ENCODE peak calls at places on chromosome 12, in seven cellular contexts. L is A673, D is pancreas, J is cardiac muscle cell, F is ovary, T is heart left ventricle, R is Peyer's patch. G is an unnamed sample.

GRCh38 chr12:69157023-69157655 is 82.2 kb upstream of the CPSF6 start:
- DNase-seq in R (peak), J (peak), L (peak), F (peak), T (peak), D (peak), G (peak)

GRCh38 chr12:80192087-80192486 is 92.8 kb downstream of the OTOGL start:
- DNase-seq in F (no peak), D (no peak), L (no peak), J (no peak), T (no peak), R (no peak), G (no peak)

GRCh38 chr12:66269757-66270383 is 32.4 kb upstream of the HELB start:
- DNase-seq in L (peak), F (no peak), T (no peak), D (no peak), J (peak), R (no peak), G (peak)

GRCh38 chr12:87368259-87368658 is 660.9 kb downstream of the C12orf50 start:
- DNase-seq in R (no peak), F (no peak), L (peak), D (no peak), T (no peak), J (no peak), G (no peak)

GRCh38 chr12:27969901-27970390 is 2.6 kb downstream of the PTHLH start:
- DNase-seq in T (peak), F (peak), R (peak), J (peak), L (peak), D (peak), G (peak)

GRCh38 chr12:114658002-114658441 is 26.0 kb downstream of the TBX3 start:
- DNase-seq in D (no peak), F (no peak), J (no peak), R (no peak), T (no peak), L (no peak), G (no peak)

GRCh38 chr12:107519906-107520859 is 165.4 kb upstream of the PWP1 start:
- DNase-seq in F (no peak), T (no peak), R (no peak), J (no peak), L (no peak), D (no peak), G (no peak)

GRCh38 chr12:18422849-18423248 is 161.5 kb downstream of the PIK3C2G start:
- DNase-seq in R (no peak), J (no peak), T (no peak), F (no peak), D (no peak), L (no peak), G (no peak)

GRCh38 chr12:122422769-122423257 is 344 bp upstream of the CLIP1 start:
- DNase-seq in J (peak), T (peak), L (peak), R (peak), D (no peak), F (peak), G (no peak)

GRCh38 chr12:14138495-14138894 is 157.1 kb upstream of the GRIN2B start:
- DNase-seq in J (no peak), R (no peak), L (peak), D (no peak), F (no peak), T (no peak), G (no peak)

GRCh38 chr12:48750215-48750614 is 33.7 kb upstream of the CCNT1 start:
- DNase-seq in D (no peak), R (no peak), T (no peak), L (no peak), J (no peak), F (no peak), G (no peak)

GRCh38 chr12:46677749-46678148 is 148.0 kb downstream of the SLC38A4 start:
- DNase-seq in D (no peak), J (peak), R (no peak), F (no peak), L (peak), T (no peak), G (no peak)
- TF ChIP-seq CTCF in D (no peak), J (peak), R (peak), F (no peak), L (peak), T (peak), G (no peak)

GRCh38 chr12:12442548-12443071 is 85.7 kb downstream of the BORCS5 start:
- DNase-seq in R (no peak), T (no peak), L (peak), F (no peak), D (no peak), J (peak), G (no peak)
- H3K4me3 ChIP-seq in R (no peak), T (no peak), L (no peak), F (no peak), D (no peak), J (no peak), G (no peak)

DNA sequence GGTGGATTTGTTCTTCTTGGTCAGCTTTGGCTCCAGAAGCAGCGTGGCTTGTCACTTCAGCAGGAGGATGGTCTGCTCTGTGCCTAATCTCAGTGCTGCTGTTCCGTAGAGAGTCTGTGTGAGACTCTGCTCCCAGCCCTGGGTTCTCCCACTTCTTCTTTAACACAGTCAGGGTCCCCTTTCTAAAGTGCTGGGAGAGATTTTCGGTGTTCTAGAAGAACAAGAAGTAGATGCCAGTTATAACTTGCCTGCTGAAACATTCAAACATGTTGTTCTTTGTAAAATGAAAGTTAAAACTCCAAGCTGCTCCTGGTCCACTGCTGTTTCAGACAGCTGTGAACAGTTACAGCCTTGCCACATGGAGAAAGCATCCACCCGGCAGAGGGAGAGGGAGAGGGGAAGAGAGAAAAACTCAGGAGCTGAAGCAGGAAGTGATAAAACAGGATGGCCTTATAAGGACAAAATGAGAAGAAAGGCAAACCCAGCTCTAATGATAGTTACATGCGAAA is 55.2 kb upstream of the CERS5 start:
- DNase-seq in R (peak), D (no peak), F (peak), L (peak), T (peak), J (peak), G (no peak)
- TF ChIP-seq CTCF in R (peak), D (no peak), F (no peak), L (no peak), T (no peak), J (peak), G (peak)

GRCh38 chr12:68013181-68013580 is 23.9 kb downstream of the IFNG-AS1 start:
- DNase-seq in F (no peak), J (no peak), R (no peak), L (no peak), D (no peak), T (no peak), G (no peak)
- H3K4me3 ChIP-seq in F (no peak), J (no peak), R (no peak), L (no peak), D (no peak), T (no peak), G (no peak)

DNA sequence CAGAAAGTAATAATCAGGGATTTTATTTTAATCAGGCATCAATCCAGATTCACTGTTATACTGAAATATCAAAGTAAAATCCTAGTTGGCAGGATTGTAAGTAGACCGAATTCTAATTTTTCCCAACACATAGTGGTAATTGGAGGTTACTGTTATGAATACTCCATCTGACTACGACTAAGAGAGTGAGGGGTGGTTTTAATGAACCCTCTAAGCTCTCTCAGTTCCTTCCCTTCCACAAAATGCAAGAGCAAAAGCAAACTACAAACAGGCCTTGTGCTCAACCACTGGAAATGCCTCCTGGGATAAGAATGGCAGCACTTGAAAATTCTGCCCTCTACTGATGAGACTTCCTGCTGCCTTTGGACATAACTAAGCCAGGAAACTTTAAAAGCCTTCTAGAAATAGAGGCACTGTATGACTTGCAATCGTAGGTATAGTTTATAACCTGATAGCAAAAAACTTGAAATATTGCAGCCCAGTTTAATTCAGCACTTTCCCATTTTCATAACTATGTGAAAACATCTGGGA is 184.8 kb downstream of the SLC16A7 start:
- DNase-seq in F (no peak), R (no peak), L (peak), J (peak), T (no peak), D (no peak), G (no peak)
- TF ChIP-seq CTCF in F (no peak), R (peak), L (peak), J (peak), T (peak), D (no peak), G (peak)

GRCh38 chr12:112939761-112940357 is 1.6 kb downstream of the OAS3 start:
- DNase-seq in R (no peak), T (no peak), L (no peak), D (no peak), F (no peak), J (no peak), G (no peak)
- H3K4me3 ChIP-seq in R (peak), T (peak), L (peak), D (no peak), F (no peak), J (no peak), G (no peak)

DNA sequence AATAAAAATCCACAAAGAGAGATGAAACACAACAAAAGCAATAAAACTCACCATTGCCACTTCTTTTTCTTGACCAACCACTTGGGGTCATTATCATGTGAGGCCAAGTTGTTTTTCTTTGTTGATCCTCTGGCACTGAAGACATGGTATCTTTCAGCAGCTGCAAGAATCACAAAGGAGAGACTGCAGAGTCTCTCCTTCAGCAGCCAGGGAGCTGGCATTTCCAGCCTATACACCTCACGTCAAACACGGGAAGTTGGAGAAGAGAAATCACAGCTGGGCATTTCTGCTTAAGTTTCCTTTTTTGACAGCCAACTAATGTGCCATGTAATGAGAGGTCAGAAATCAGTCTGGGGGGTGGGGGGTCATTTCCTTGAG is 28.3 kb downstream of the PHLDA1 start:
- DNase-seq in R (no peak), L (no peak), F (no peak), J (no peak), T (no peak), D (no peak), G (no peak)
- TF ChIP-seq CTCF in R (no peak), L (no peak), F (no peak), J (no peak), T (no peak), D (no peak), G (no peak)

GRCh38 chr12:120228291-120229070 is 27.6 kb upstream of the RPLP0 start:
- DNase-seq in L (peak), R (peak), J (peak), T (peak), F (peak), D (peak), G (no peak)

GRCh38 chr12:120230326-120230973 is 29.5 kb upstream of the RPLP0 start:
- DNase-seq in J (peak), R (peak), D (peak), L (peak), T (peak), F (peak), G (peak)

GRCh38 chr12:120229583-120230325 is 28.8 kb upstream of the RPLP0 start:
- DNase-seq in D (peak), L (peak), J (peak), F (no peak), R (peak), T (no peak), G (no peak)

GRCh38 chr12:120228041-120228290 is 27.1 kb upstream of the RPLP0 start:
- DNase-seq in D (no peak), F (no peak), R (no peak), T (no peak), J (no peak), L (no peak), G (no peak)

DNA sequence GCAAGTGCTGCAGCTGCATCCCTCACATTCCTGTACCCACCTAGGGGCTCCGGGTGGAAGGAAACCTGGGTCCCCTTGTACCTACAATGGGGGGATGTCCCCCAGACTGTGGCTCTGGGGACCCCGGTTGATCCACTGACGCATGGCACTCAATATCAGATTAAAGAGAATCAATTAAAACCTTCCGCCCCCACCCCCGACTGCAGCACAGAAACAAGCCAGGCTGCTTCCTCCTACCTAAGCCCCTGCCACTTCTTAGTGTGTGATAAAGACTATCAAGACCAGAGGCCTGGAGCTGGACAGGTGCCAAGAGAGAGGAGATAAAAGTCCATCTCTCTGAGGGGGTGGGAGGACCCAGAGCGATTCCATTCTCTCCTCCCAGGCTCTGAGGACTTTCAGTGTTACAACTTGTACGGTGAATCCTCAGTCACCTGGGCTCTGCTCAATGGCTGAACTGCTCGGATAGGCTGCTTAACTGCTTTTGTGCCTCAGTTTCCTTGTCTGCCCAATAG is 28.2 kb upstream of the RPLP0 start:
- DNase-seq in T (peak), R (peak), J (peak), F (no peak), L (peak), D (no peak), G (no peak)
- H3K4me3 ChIP-seq in T (peak), R (peak), J (no peak), F (no peak), L (no peak), D (no peak), G (no peak)